ENCODE peak calls at places on chromosomes 11 and 22, in nine cellular contexts. One of them, this sample, is unnamed.

GRCh38 chr11:121479839-121480238 is 27.1 kb upstream of the SORL1-AS1 start:
- DNase-seq in GM23338: no peak
- DNase-seq in heart left ventricle: no peak
- DNase-seq in nucleus accumbens: no peak
- DNase-seq in CD4-positive, alpha-beta T cell: no peak
- DNase-seq in endothelial cell: no peak
- DNase-seq in activated CD4-positive, alpha-beta T cell treated with anti-CD3 and anti-CD28 coated beads for 4 hours: no peak
- DNase-seq in A172: no peak
- DNase-seq in ACHN: no peak
- DNase-seq in this sample: no peak

GRCh38 chr11:62770778-62771143 is 435 bp upstream of the TAF6L start:
- DNase-seq in GM23338: peak; percentile 59
- DNase-seq in heart left ventricle: peak; percentile 43
- DNase-seq in nucleus accumbens: peak; percentile 69
- DNase-seq in CD4-positive, alpha-beta T cell: no peak
- DNase-seq in endothelial cell: peak; percentile 33
- DNase-seq in activated CD4-positive, alpha-beta T cell treated with anti-CD3 and anti-CD28 coated beads for 4 hours: no peak
- DNase-seq in A172: no peak
- DNase-seq in ACHN: no peak
- DNase-seq in this sample: peak; percentile 46

GRCh38 chr22:32175751-32176644 is 16.9 kb upstream of the C22orf42 start:
- DNase-seq in GM23338: peak; percentile 76
- DNase-seq in heart left ventricle: no peak
- DNase-seq in nucleus accumbens: no peak
- DNase-seq in CD4-positive, alpha-beta T cell: no peak
- DNase-seq in endothelial cell: peak; percentile 44
- DNase-seq in activated CD4-positive, alpha-beta T cell treated with anti-CD3 and anti-CD28 coated beads for 4 hours: no peak
- DNase-seq in A172: no peak
- DNase-seq in ACHN: no peak
- DNase-seq in this sample: no peak

GRCh38 chr11:120125005-120125404 is 12.9 kb downstream of the TRIM29 start:
- DNase-seq in GM23338: no peak
- DNase-seq in heart left ventricle: no peak
- DNase-seq in nucleus accumbens: no peak
- DNase-seq in CD4-positive, alpha-beta T cell: no peak
- DNase-seq in endothelial cell: no peak
- DNase-seq in activated CD4-positive, alpha-beta T cell treated with anti-CD3 and anti-CD28 coated beads for 4 hours: no peak
- DNase-seq in A172: peak; percentile 64
- DNase-seq in ACHN: no peak
- DNase-seq in this sample: no peak

GRCh38 chr11:126140932-126141291 is 70.5 kb downstream of the RPUSD4 start:
- DNase-seq in GM23338: no peak
- DNase-seq in heart left ventricle: peak; percentile 73
- DNase-seq in nucleus accumbens: no peak
- DNase-seq in CD4-positive, alpha-beta T cell: no peak
- DNase-seq in endothelial cell: no peak
- DNase-seq in activated CD4-positive, alpha-beta T cell treated with anti-CD3 and anti-CD28 coated beads for 4 hours: no peak
- DNase-seq in A172: peak; percentile 44
- DNase-seq in ACHN: no peak
- DNase-seq in this sample: peak; percentile 36

GRCh38 chr11:36073411-36074203 is 129.7 kb downstream of the LDLRAD3 start:
- DNase-seq in GM23338: no peak
- DNase-seq in heart left ventricle: peak; percentile 60
- DNase-seq in nucleus accumbens: peak; percentile 60
- DNase-seq in CD4-positive, alpha-beta T cell: no peak
- DNase-seq in endothelial cell: no peak
- DNase-seq in activated CD4-positive, alpha-beta T cell treated with anti-CD3 and anti-CD28 coated beads for 4 hours: no peak
- DNase-seq in A172: peak; percentile 40
- DNase-seq in ACHN: no peak
- DNase-seq in this sample: peak; percentile 59

GRCh38 chr11:1669546-1670218 is 27.3 kb upstream of the KRTAP5-6 start:
- DNase-seq in GM23338: no peak
- DNase-seq in heart left ventricle: no peak
- DNase-seq in nucleus accumbens: peak; percentile 32
- DNase-seq in CD4-positive, alpha-beta T cell: no peak
- DNase-seq in endothelial cell: no peak
- DNase-seq in activated CD4-positive, alpha-beta T cell treated with anti-CD3 and anti-CD28 coated beads for 4 hours: no peak
- DNase-seq in A172: no peak
- DNase-seq in ACHN: no peak
- DNase-seq in this sample: no peak

GRCh38 chr11:86623041-86623621 is 49.3 kb downstream of the ME3 start:
- DNase-seq in GM23338: no peak
- DNase-seq in heart left ventricle: no peak
- DNase-seq in nucleus accumbens: no peak
- DNase-seq in CD4-positive, alpha-beta T cell: no peak
- DNase-seq in endothelial cell: no peak
- DNase-seq in activated CD4-positive, alpha-beta T cell treated with anti-CD3 and anti-CD28 coated beads for 4 hours: no peak
- DNase-seq in A172: no peak
- DNase-seq in ACHN: no peak
- DNase-seq in this sample: no peak

GRCh38 chr11:103433380-103433779 is 324.2 kb downstream of the DYNC2H1 start:
- DNase-seq in GM23338: no peak
- DNase-seq in heart left ventricle: no peak
- DNase-seq in nucleus accumbens: no peak
- DNase-seq in CD4-positive, alpha-beta T cell: no peak
- DNase-seq in endothelial cell: no peak
- DNase-seq in activated CD4-positive, alpha-beta T cell treated with anti-CD3 and anti-CD28 coated beads for 4 hours: no peak
- DNase-seq in A172: peak; percentile 52
- DNase-seq in ACHN: peak; percentile 11
- DNase-seq in this sample: no peak

GRCh38 chr11:64240467-64241174 is at the start of gene FKBP2:
- DNase-seq in GM23338: peak; percentile 98
- DNase-seq in heart left ventricle: peak; percentile 98
- DNase-seq in nucleus accumbens: peak; percentile 99
- DNase-seq in CD4-positive, alpha-beta T cell: peak; percentile 99
- DNase-seq in endothelial cell: peak; percentile 95
- DNase-seq in activated CD4-positive, alpha-beta T cell treated with anti-CD3 and anti-CD28 coated beads for 4 hours: peak; percentile 97
- DNase-seq in A172: peak; percentile 89
- DNase-seq in ACHN: peak; percentile 94
- DNase-seq in this sample: peak; percentile 93

This sample was measured in amygdala.